ENCODE peak calls at places on chromosomes 11 and 22, in eight cellular contexts. One of them, this sample, is unnamed.

GRCh38 chr11:126948563-126948962 is 52.0 kb downstream of the KIRREL3 start:
- DNase-seq in fibroblast of lung: peak; percentile 63
- DNase-seq in neural progenitor cell: no peak
- DNase-seq in GM23248: peak; percentile 13
- DNase-seq in IMR-90: peak; percentile 65
- DNase-seq in GM23338: no peak
- DNase-seq in PC-3: no peak
- DNase-seq in neuronal stem cell: no peak
- DNase-seq in this sample: no peak

GRCh38 chr11:32016111-32016510 is 74.8 kb upstream of the RCN1 start:
- DNase-seq in fibroblast of lung: no peak
- DNase-seq in neural progenitor cell: no peak
- DNase-seq in GM23248: no peak
- DNase-seq in IMR-90: no peak
- DNase-seq in GM23338: no peak
- DNase-seq in PC-3: no peak
- DNase-seq in neuronal stem cell: no peak
- DNase-seq in this sample: no peak

GRCh38 chr11:126815111-126815510 is 185.5 kb downstream of the KIRREL3 start:
- DNase-seq in fibroblast of lung: peak; percentile 74
- DNase-seq in neural progenitor cell: no peak
- DNase-seq in GM23248: peak; percentile 59
- DNase-seq in IMR-90: peak; percentile 72
- DNase-seq in GM23338: no peak
- DNase-seq in PC-3: no peak
- DNase-seq in neuronal stem cell: no peak
- DNase-seq in this sample: no peak

GRCh38 chr11:63961608-63962412 is 12.6 kb upstream of the COX8A start:
- DNase-seq in fibroblast of lung: no peak
- DNase-seq in neural progenitor cell: peak; percentile 29
- DNase-seq in GM23248: peak; percentile 70
- DNase-seq in IMR-90: peak; percentile 31
- DNase-seq in GM23338: peak; percentile 55
- DNase-seq in PC-3: no peak
- DNase-seq in neuronal stem cell: no peak
- DNase-seq in this sample: peak; percentile 85

GRCh38 chr11:44916797-44917196 is 33.9 kb downstream of the TP53I11 start:
- DNase-seq in fibroblast of lung: no peak
- DNase-seq in neural progenitor cell: no peak
- DNase-seq in GM23248: no peak
- DNase-seq in IMR-90: no peak
- DNase-seq in GM23338: no peak
- DNase-seq in PC-3: no peak
- DNase-seq in neuronal stem cell: no peak
- DNase-seq in this sample: no peak

GRCh38 chr11:123590296-123590912 is 64.0 kb downstream of the SCN3B start:
- DNase-seq in fibroblast of lung: peak; percentile 63
- DNase-seq in neural progenitor cell: no peak
- DNase-seq in GM23248: peak; percentile 79
- DNase-seq in IMR-90: peak; percentile 53
- DNase-seq in GM23338: no peak
- DNase-seq in PC-3: peak; percentile 93
- DNase-seq in neuronal stem cell: no peak
- DNase-seq in this sample: peak; percentile 11

GRCh38 chr11:72443016-72443415 is 8.7 kb upstream of the CLPB start:
- DNase-seq in fibroblast of lung: peak; percentile 23
- DNase-seq in neural progenitor cell: no peak
- DNase-seq in GM23248: peak; percentile 71
- DNase-seq in IMR-90: peak; percentile 39
- DNase-seq in GM23338: no peak
- DNase-seq in PC-3: no peak
- DNase-seq in neuronal stem cell: no peak
- DNase-seq in this sample: peak; percentile 34

GRCh38 chr11:111586305-111586915 is 15.8 kb upstream of the SIK2 start:
- DNase-seq in fibroblast of lung: peak; percentile 58
- DNase-seq in neural progenitor cell: peak; percentile 57
- DNase-seq in GM23248: peak; percentile 75
- DNase-seq in IMR-90: peak; percentile 66
- DNase-seq in GM23338: peak; percentile 87
- DNase-seq in PC-3: peak; percentile 85
- DNase-seq in neuronal stem cell: no peak
- DNase-seq in this sample: peak; percentile 62

GRCh38 chr11:118827118-118827517 is 36.2 kb upstream of the DDX6 start:
- DNase-seq in fibroblast of lung: no peak
- DNase-seq in neural progenitor cell: no peak
- DNase-seq in GM23248: no peak
- DNase-seq in IMR-90: no peak
- DNase-seq in GM23338: no peak
- DNase-seq in PC-3: no peak
- DNase-seq in neuronal stem cell: no peak
- DNase-seq in this sample: no peak

GRCh38 chr11:59263225-59263894 is 50.6 kb upstream of the MPEG1 start:
- DNase-seq in fibroblast of lung: no peak
- DNase-seq in neural progenitor cell: peak; percentile 55
- DNase-seq in GM23248: no peak
- DNase-seq in IMR-90: no peak
- DNase-seq in GM23338: peak; percentile 68
- DNase-seq in PC-3: peak; percentile 50
- DNase-seq in neuronal stem cell: peak; percentile 26
- DNase-seq in this sample: peak; percentile 16

GRCh38 chr11:2714463-2714800 is 14.6 kb upstream of the KCNQ1OT1 start:
- DNase-seq in fibroblast of lung: no peak
- DNase-seq in neural progenitor cell: no peak
- DNase-seq in GM23248: no peak
- DNase-seq in IMR-90: no peak
- DNase-seq in GM23338: no peak
- DNase-seq in PC-3: no peak
- DNase-seq in neuronal stem cell: no peak
- DNase-seq in this sample: no peak

GRCh38 chr11:112477929-112478317 is 217.3 kb upstream of the PLET1 start:
- DNase-seq in fibroblast of lung: no peak
- DNase-seq in neural progenitor cell: no peak
- DNase-seq in GM23248: no peak
- DNase-seq in IMR-90: no peak
- DNase-seq in GM23338: no peak
- DNase-seq in PC-3: peak; percentile 50
- DNase-seq in neuronal stem cell: no peak
- DNase-seq in this sample: peak; percentile 51

GRCh38 chr11:65861533-65862183 is 1.4 kb downstream of the MUS81 start:
- DNase-seq in fibroblast of lung: no peak
- DNase-seq in neural progenitor cell: peak; percentile 1
- DNase-seq in GM23248: no peak
- DNase-seq in IMR-90: no peak
- DNase-seq in GM23338: no peak
- DNase-seq in PC-3: no peak
- DNase-seq in neuronal stem cell: no peak
- DNase-seq in this sample: no peak

GRCh38 chr22:37199839-37200161 is 11.8 kb upstream of the C1QTNF6 start:
- DNase-seq in fibroblast of lung: no peak
- DNase-seq in neural progenitor cell: no peak
- DNase-seq in GM23248: no peak
- DNase-seq in IMR-90: no peak
- DNase-seq in GM23338: peak; percentile 64
- DNase-seq in PC-3: peak; percentile 30
- DNase-seq in neuronal stem cell: no peak
- DNase-seq in this sample: no peak

GRCh38 chr11:93936416-93936815 is 84.7 kb upstream of the HEPHL1 start:
- DNase-seq in fibroblast of lung: no peak
- DNase-seq in neural progenitor cell: no peak
- DNase-seq in GM23248: no peak
- DNase-seq in IMR-90: no peak
- DNase-seq in GM23338: no peak
- DNase-seq in PC-3: peak; percentile 45
- DNase-seq in neuronal stem cell: no peak
- DNase-seq in this sample: no peak

GRCh38 chr11:12778506-12778905 is 104.3 kb downstream of the TEAD1 start:
- DNase-seq in fibroblast of lung: no peak
- DNase-seq in neural progenitor cell: no peak
- DNase-seq in GM23248: no peak
- DNase-seq in IMR-90: no peak
- DNase-seq in GM23338: no peak
- DNase-seq in PC-3: no peak
- DNase-seq in neuronal stem cell: no peak
- DNase-seq in this sample: no peak

GRCh38 chr11:12808519-12808918 is 134.3 kb downstream of the TEAD1 start:
- DNase-seq in fibroblast of lung: peak; percentile 80
- DNase-seq in neural progenitor cell: no peak
- DNase-seq in GM23248: peak; percentile 78
- DNase-seq in IMR-90: peak; percentile 76
- DNase-seq in GM23338: no peak
- DNase-seq in PC-3: peak; percentile 62
- DNase-seq in neuronal stem cell: no peak
- DNase-seq in this sample: peak; percentile 70

GRCh38 chr22:39243443-39244072 is 1.2 kb downstream of the PDGFB start:
- DNase-seq in fibroblast of lung: no peak
- DNase-seq in neural progenitor cell: peak; percentile 53
- DNase-seq in GM23248: no peak
- DNase-seq in IMR-90: no peak
- DNase-seq in GM23338: peak; percentile 61
- DNase-seq in PC-3: peak; percentile 29
- DNase-seq in neuronal stem cell: no peak
- DNase-seq in this sample: peak; percentile 56

GRCh38 chr11:131653244-131653643 is 282.8 kb downstream of the NTM start:
- DNase-seq in fibroblast of lung: no peak
- DNase-seq in neural progenitor cell: no peak
- DNase-seq in GM23248: no peak
- DNase-seq in IMR-90: no peak
- DNase-seq in GM23338: peak; percentile 26
- DNase-seq in PC-3: no peak
- DNase-seq in neuronal stem cell: no peak
- DNase-seq in this sample: no peak

GRCh38 chr22:17579535-17579981 is 16.3 kb downstream of the SLC25A18 start:
- DNase-seq in fibroblast of lung: no peak
- DNase-seq in neural progenitor cell: no peak
- DNase-seq in GM23248: no peak
- DNase-seq in IMR-90: no peak
- DNase-seq in GM23338: no peak
- DNase-seq in PC-3: no peak
- DNase-seq in neuronal stem cell: no peak
- DNase-seq in this sample: no peak

GRCh38 chr11:31757245-31757835 is 53.8 kb downstream of the PAX6 start:
- DNase-seq in fibroblast of lung: peak; percentile 11
- DNase-seq in neural progenitor cell: no peak
- DNase-seq in GM23248: no peak
- DNase-seq in IMR-90: no peak
- DNase-seq in GM23338: no peak
- DNase-seq in PC-3: no peak
- DNase-seq in neuronal stem cell: no peak
- DNase-seq in this sample: no peak

GRCh38 chr22:48091656-48092223 is 1329.3 kb downstream of the TBC1D22A start:
- DNase-seq in fibroblast of lung: no peak
- DNase-seq in neural progenitor cell: no peak
- DNase-seq in GM23248: no peak
- DNase-seq in IMR-90: no peak
- DNase-seq in GM23338: no peak
- DNase-seq in PC-3: no peak
- DNase-seq in neuronal stem cell: no peak
- DNase-seq in this sample: no peak

GRCh38 chr22:46547883-46548244 is 10.4 kb upstream of the CELSR1 start:
- DNase-seq in fibroblast of lung: peak; percentile 90
- DNase-seq in neural progenitor cell: no peak
- DNase-seq in GM23248: peak; percentile 96
- DNase-seq in IMR-90: peak; percentile 92
- DNase-seq in GM23338: no peak
- DNase-seq in PC-3: peak; percentile 32
- DNase-seq in neuronal stem cell: no peak
- DNase-seq in this sample: peak; percentile 71

GRCh38 chr22:21850660-21851059 is 16.8 kb downstream of the MAPK1 start:
- DNase-seq in fibroblast of lung: no peak
- DNase-seq in neural progenitor cell: no peak
- DNase-seq in GM23248: no peak
- DNase-seq in IMR-90: no peak
- DNase-seq in GM23338: no peak
- DNase-seq in PC-3: no peak
- DNase-seq in neuronal stem cell: no peak
- DNase-seq in this sample: no peak

GRCh38 chr22:21845558-21846452 is 21.6 kb downstream of the MAPK1 start:
- DNase-seq in fibroblast of lung: no peak
- DNase-seq in neural progenitor cell: no peak
- DNase-seq in GM23248: no peak
- DNase-seq in IMR-90: no peak
- DNase-seq in GM23338: no peak
- DNase-seq in PC-3: no peak
- DNase-seq in neuronal stem cell: no peak
- DNase-seq in this sample: no peak

GRCh38 chr22:21849489-21849888 is 18.0 kb downstream of the MAPK1 start:
- DNase-seq in fibroblast of lung: peak; percentile 39
- DNase-seq in neural progenitor cell: no peak
- DNase-seq in GM23248: peak; percentile 23
- DNase-seq in IMR-90: no peak
- DNase-seq in GM23338: no peak
- DNase-seq in PC-3: no peak
- DNase-seq in neuronal stem cell: no peak
- DNase-seq in this sample: no peak
- H3K27ac ChIP-seq in fibroblast of lung: no peak overlapping the region
- H3K27ac ChIP-seq in neural progenitor cell: no peak overlapping the region
- H3K27ac ChIP-seq in GM23248: no peak overlapping the region
- H3K27ac ChIP-seq in IMR-90: no peak overlapping the region
- H3K27ac ChIP-seq in GM23338: no peak overlapping the region
- H3K27ac ChIP-seq in PC-3: no peak overlapping the region
- H3K27ac ChIP-seq in neuronal stem cell: no peak overlapping the region
- H3K27ac ChIP-seq in this sample: peak overlapping the region; percentile 78

DNA sequence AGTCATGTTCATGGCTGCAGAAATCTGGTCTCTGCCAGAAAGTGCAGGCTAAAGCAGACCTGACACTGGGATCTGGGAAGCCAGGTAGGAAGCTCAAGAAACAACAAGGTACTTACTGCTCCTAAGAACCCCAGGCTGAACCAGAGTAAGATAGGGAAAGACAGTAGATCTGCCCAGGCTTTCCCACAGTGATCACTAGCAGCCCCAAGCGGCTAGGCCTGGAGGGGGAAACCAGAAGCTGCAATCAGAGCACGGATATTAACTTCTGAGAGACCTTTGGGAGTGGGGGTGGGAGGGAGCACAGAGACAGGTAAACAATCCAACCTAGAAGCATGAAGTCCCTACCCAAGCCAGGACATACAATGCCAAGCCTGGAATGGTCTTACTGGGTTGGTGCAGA is 135.2 kb upstream of the C11orf58 start:
- DNase-seq in fibroblast of lung: no peak
- DNase-seq in neural progenitor cell: peak; percentile 24
- DNase-seq in GM23248: no peak
- DNase-seq in IMR-90: no peak
- DNase-seq in GM23338: peak; percentile 23
- DNase-seq in PC-3: no peak
- DNase-seq in neuronal stem cell: no peak
- DNase-seq in this sample: no peak
- H2AFZ ChIP-seq in fibroblast of lung: no peak overlapping the region
- H2AFZ ChIP-seq in neural progenitor cell: no peak overlapping the region
- H2AFZ ChIP-seq in GM23248: no peak overlapping the region
- H2AFZ ChIP-seq in IMR-90: peak overlapping the region; percentile 93
- H2AFZ ChIP-seq in GM23338: no peak overlapping the region
- H2AFZ ChIP-seq in PC-3: no peak overlapping the region
- H2AFZ ChIP-seq in neuronal stem cell: no peak overlapping the region
- H2AFZ ChIP-seq in this sample: no peak overlapping the region

GRCh38 chr11:100711984-100712383 is 24.9 kb downstream of the ARHGAP42 start:
- DNase-seq in fibroblast of lung: no peak
- DNase-seq in neural progenitor cell: no peak
- DNase-seq in GM23248: no peak
- DNase-seq in IMR-90: no peak
- DNase-seq in GM23338: no peak
- DNase-seq in PC-3: no peak
- DNase-seq in neuronal stem cell: no peak
- DNase-seq in this sample: no peak
- H3K27ac ChIP-seq in fibroblast of lung: no peak overlapping the region
- H3K27ac ChIP-seq in neural progenitor cell: no peak overlapping the region
- H3K27ac ChIP-seq in GM23248: no peak overlapping the region
- H3K27ac ChIP-seq in IMR-90: no peak overlapping the region
- H3K27ac ChIP-seq in GM23338: no peak overlapping the region
- H3K27ac ChIP-seq in PC-3: no peak overlapping the region
- H3K27ac ChIP-seq in neuronal stem cell: no peak overlapping the region
- H3K27ac ChIP-seq in this sample: no peak overlapping the region

GRCh38 chr11:62787005-62787759 is at the start of gene TMEM179B:
- DNase-seq in fibroblast of lung: peak; percentile 98
- DNase-seq in neural progenitor cell: peak; percentile 99
- DNase-seq in GM23248: peak; percentile 100
- DNase-seq in IMR-90: peak; percentile 98
- DNase-seq in GM23338: peak; percentile 100
- DNase-seq in PC-3: peak; percentile 100
- DNase-seq in neuronal stem cell: peak; percentile 97
- DNase-seq in this sample: peak; percentile 98
- H2AFZ ChIP-seq in fibroblast of lung: peak within 1 kb of the TSS; percentile 59
- H2AFZ ChIP-seq in neural progenitor cell: peak within 1 kb of the TSS; percentile 40
- H2AFZ ChIP-seq in GM23248: peak within 1 kb of the TSS; percentile 73
- H2AFZ ChIP-seq in IMR-90: peak within 1 kb of the TSS; percentile 99
- H2AFZ ChIP-seq in GM23338: peak within 1 kb of the TSS; percentile 15
- H2AFZ ChIP-seq in PC-3: peak within 1 kb of the TSS; percentile 71
- H2AFZ ChIP-seq in neuronal stem cell: peak within 1 kb of the TSS; percentile 87
- H2AFZ ChIP-seq in this sample: peak within 1 kb of the TSS; percentile 48